ENCODE peak calls at places on chromosomes 12 and 14, in six cellular contexts. X is PC-3; V is hepatocyte; G is HCT116; P is A549; R is CD4-positive, alpha-beta memory T cell. L is an unnamed sample.

GRCh38 chr12:96766232-96766631 is 140.8 kb upstream of the NEDD1 start:
- DNase-seq in X (no peak), V (no peak), G (no peak), P (no peak), R (no peak), L (no peak)

GRCh38 chr12:45170456-45171042 is 45.3 kb upstream of the ANO6 start:
- DNase-seq in X (peak; percentile 85), V (peak; percentile 86), G (peak; percentile 62), P (peak; percentile 65), R (peak; percentile 61), L (peak; percentile 82)

GRCh38 chr12:52029686-52030085 is 21.6 kb upstream of the NR4A1 start:
- DNase-seq in X (peak; percentile 25), V (peak; percentile 67), G (no peak), P (peak; percentile 62), R (no peak), L (no peak)

GRCh38 chr12:118655588-118655987 is 279.2 kb downstream of the SUDS3 start:
- DNase-seq in X (no peak), V (no peak), G (no peak), P (no peak), R (no peak), L (no peak)

GRCh38 chr14:95993768-95994592 is 45.2 kb upstream of the C14orf132 start:
- DNase-seq in X (peak; percentile 49), V (peak; percentile 78), G (peak; percentile 43), P (peak; percentile 41), R (peak; percentile 33), L (peak; percentile 23)

GRCh38 chr14:90140956-90141316 is 79.1 kb downstream of the KCNK13 start:
- DNase-seq in X (peak; percentile 81), V (no peak), G (no peak), P (peak; percentile 12), R (no peak), L (no peak)

GRCh38 chr12:4383304-4383865 is 3.9 kb upstream of the FGF23 start:
- DNase-seq in X (no peak), V (peak; percentile 28), G (no peak), P (no peak), R (no peak), L (peak; percentile 55)

GRCh38 chr14:80385340-80385739 is 174.0 kb upstream of the DIO2 start:
- DNase-seq in X (no peak), V (no peak), G (no peak), P (no peak), R (no peak), L (no peak)

GRCh38 chr12:69007166-69007857 is 74.3 kb upstream of the CPM start:
- DNase-seq in X (peak; percentile 50), V (peak; percentile 68), G (no peak), P (no peak), R (no peak), L (peak; percentile 35)

GRCh38 chr14:72000907-72001306 is 68.7 kb downstream of the RGS6 start:
- DNase-seq in X (no peak), V (no peak), G (no peak), P (no peak), R (no peak), L (no peak)

GRCh38 chr12:113757223-113758002 is 208.7 kb downstream of the RBM19 start:
- DNase-seq in X (peak; percentile 50), V (no peak), G (peak; percentile 4), P (no peak), R (no peak), L (no peak)

GRCh38 chr12:29519585-29520182 is 22.2 kb upstream of the OVCH1 start:
- DNase-seq in X (peak; percentile 86), V (peak; percentile 60), G (peak; percentile 29), P (peak; percentile 8), R (peak; percentile 13), L (peak; percentile 50)

GRCh38 chr12:94595152-94595551 is 55.2 kb downstream of the TMCC3 start:
- DNase-seq in X (peak; percentile 97), V (no peak), G (no peak), P (no peak), R (no peak), L (no peak)

GRCh38 chr12:40622246-40622838 is 69.9 kb upstream of the CNTN1 start:
- DNase-seq in X (peak; percentile 74), V (peak; percentile 78), G (peak; percentile 50), P (peak; percentile 35), R (no peak), L (peak; percentile 23)

GRCh38 chr12:97142737-97143450 is 235.8 kb downstream of the NEDD1 start:
- DNase-seq in X (no peak), V (no peak), G (no peak), P (no peak), R (no peak), L (no peak)

GRCh38 chr12:34396006-34396860 is 373.9 kb downstream of the ALG10 start:
- DNase-seq in X (no peak), V (no peak), G (no peak), P (no peak), R (no peak), L (no peak)

GRCh38 chr12:34398366-34398705 is 376.0 kb downstream of the ALG10 start:
- DNase-seq in X (no peak), V (peak; percentile 2), G (no peak), P (no peak), R (no peak), L (no peak)

GRCh38 chr12:34397591-34398365 is 375.5 kb downstream of the ALG10 start:
- DNase-seq in X (no peak), V (no peak), G (no peak), P (no peak), R (no peak), L (no peak)

GRCh38 chr12:34395056-34396005 is 373.0 kb downstream of the ALG10 start:
- DNase-seq in X (no peak), V (no peak), G (no peak), P (no peak), R (no peak), L (no peak)

GRCh38 chr12:34396861-34397590 is 374.7 kb downstream of the ALG10 start:
- DNase-seq in X (no peak), V (no peak), G (no peak), P (no peak), R (no peak), L (no peak)
- H3K9me3 ChIP-seq in X (no peaks in the 10 kb centered on the region), V (no peaks in the 10 kb centered on the region), G (no peaks in the 10 kb centered on the region), P (no peaks in the 10 kb centered on the region), R (peaks cover 2% of the 10 kb centered on the region), L (peaks cover 7% of the 10 kb centered on the region)

DNA sequence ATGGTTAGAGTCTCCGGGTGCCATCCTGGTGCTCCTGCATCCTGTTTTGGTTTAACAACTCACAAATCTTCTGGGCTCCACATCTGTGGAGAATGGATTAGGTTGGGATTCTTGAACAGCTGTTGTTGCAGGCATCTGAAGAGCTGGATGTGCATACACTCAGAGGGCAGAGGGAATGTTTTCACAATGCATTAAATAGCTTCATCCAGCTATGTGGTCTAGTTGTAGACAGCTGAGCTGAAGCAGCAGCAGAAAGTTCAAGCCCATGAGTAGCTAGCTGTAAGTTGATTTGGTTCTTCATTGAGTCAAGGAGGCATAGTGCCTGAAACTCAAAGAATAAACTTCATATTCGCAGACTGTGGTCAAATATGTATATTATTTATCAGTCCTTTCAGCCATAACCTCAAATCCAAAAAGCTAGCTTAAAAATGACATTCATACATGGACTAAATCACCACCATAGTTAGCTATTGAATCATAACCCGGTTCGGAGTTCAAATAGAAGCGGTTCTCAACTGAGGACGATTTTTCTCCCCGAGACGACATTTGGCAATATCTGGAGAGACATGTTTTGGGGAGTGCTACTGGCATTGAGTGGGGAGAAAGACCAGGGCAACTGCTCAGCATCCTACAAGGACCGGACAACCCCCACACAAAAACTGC is 858 bp upstream of the ANKRD13A start:
- DNase-seq in X (peak; percentile 4), V (no peak), G (no peak), P (no peak), R (no peak), L (no peak)
- H3K27ac ChIP-seq in X (no peak overlapping the region), V (peak overlapping the region; percentile 91), G (no peak overlapping the region), P (peak overlapping the region; percentile 98), R (peak overlapping the region; percentile 80), L (peak overlapping the region; percentile 16)

GRCh38 chr12:19810213-19810612 is 370.9 kb downstream of the AEBP2 start:
- DNase-seq in X (no peak), V (no peak), G (no peak), P (no peak), R (no peak), L (no peak)
- H3K9me3 ChIP-seq in X (no peaks in the 10 kb centered on the region), V (no peaks in the 10 kb centered on the region), G (no peaks in the 10 kb centered on the region), P (peaks cover 3% of the 10 kb centered on the region), R (no peaks in the 10 kb centered on the region), L (no peaks in the 10 kb centered on the region)

DNA sequence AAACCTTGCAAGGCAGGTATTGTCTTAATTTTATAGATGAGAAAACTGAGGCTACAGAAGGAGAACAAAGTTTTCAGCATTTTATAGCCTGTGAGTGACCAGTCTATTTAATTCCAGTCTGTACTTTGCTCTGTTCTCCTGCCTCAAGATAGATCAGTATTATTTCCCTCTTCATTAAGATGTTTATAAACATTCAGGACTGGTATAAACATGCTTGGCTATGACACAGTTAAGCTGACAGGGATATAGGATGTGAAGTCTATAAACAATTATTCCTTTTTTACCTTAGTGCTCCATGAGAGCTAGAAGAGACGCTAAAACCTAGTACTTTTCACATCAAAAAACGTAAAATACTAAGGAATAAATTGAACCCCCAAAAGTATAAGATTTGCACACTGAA is 287.3 kb downstream of the RAD51B start:
- DNase-seq in X (no peak), V (no peak), G (no peak), P (no peak), R (no peak), L (peak; percentile 11)
- H3K27ac ChIP-seq in X (no peak overlapping the region), V (peak overlapping the region; percentile 69), G (no peak overlapping the region), P (no peak overlapping the region), R (no peak overlapping the region), L (no peak overlapping the region)

DNA sequence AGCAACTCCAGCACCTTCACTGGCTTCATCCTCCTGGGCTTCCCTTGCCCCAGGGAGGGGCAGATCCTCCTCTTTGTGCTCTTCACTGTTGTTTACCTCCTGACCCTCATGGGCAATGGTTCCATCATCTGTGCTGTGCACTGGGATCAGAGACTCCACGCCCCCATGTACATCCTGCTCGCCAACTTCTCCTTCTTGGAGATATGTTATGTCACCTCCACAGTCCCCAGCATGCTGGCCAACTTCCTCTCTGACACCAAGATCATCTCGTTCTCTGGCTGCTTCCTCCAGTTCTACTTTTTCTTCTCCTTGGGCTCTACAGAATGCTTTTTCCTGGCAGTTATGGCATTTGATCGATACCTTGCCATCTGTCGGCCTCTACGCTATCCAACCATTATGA is 6.8 kb downstream of the OR11G2 start:
- DNase-seq in X (no peak), V (no peak), G (no peak), P (no peak), R (no peak), L (no peak)
- H3K9me3 ChIP-seq in X (no peaks in the 10 kb centered on the region), V (no peaks in the 10 kb centered on the region), G (no peaks in the 10 kb centered on the region), P (no peaks in the 10 kb centered on the region), R (no peaks in the 10 kb centered on the region), L (no peaks in the 10 kb centered on the region)

GRCh38 chr12:111436266-111436665 is 30.5 kb downstream of the SH2B3 start:
- DNase-seq in X (no peak), V (no peak), G (no peak), P (no peak), R (no peak), L (no peak)

GRCh38 chr12:111431772-111432171 is 26.0 kb downstream of the SH2B3 start:
- DNase-seq in X (no peak), V (no peak), G (no peak), P (no peak), R (no peak), L (no peak)

GRCh38 chr12:111434680-111435338 is 29.1 kb downstream of the SH2B3 start:
- DNase-seq in X (no peak), V (peak; percentile 47), G (no peak), P (no peak), R (peak; percentile 90), L (peak; percentile 45)

GRCh38 chr12:111435661-111436201 is 30.0 kb downstream of the SH2B3 start:
- DNase-seq in X (no peak), V (no peak), G (no peak), P (no peak), R (peak; percentile 33), L (no peak)

GRCh38 chr12:111434049-111434448 is 28.3 kb downstream of the SH2B3 start:
- DNase-seq in X (no peak), V (no peak), G (no peak), P (no peak), R (no peak), L (no peak)
- H3K27ac ChIP-seq in X (peak overlapping the region; percentile 1), V (peak overlapping the region; percentile 80), G (no peak overlapping the region), P (no peak overlapping the region), R (peak overlapping the region; percentile 98), L (no peak overlapping the region)